ENCODE peak calls at places on chromosomes 13 and 19, in six cellular contexts. C is heart right ventricle, I is cardiac fibroblast, F is thoracic aorta, J is AG09309, R is tibial nerve. M is an unnamed sample.

GRCh38 chr19:33727331-33728028 is 69.2 kb upstream of the KCTD15 start:
- DNase-seq in C (no peak), I (no peak), F (no peak), J (no peak), R (no peak), M (no peak)

GRCh38 chr19:33705860-33706259 is 84.1 kb downstream of the CHST8 start:
- DNase-seq in C (no peak), I (no peak), F (no peak), J (no peak), R (no peak), M (no peak)

GRCh38 chr13:70249332-70250064 is 141.2 kb upstream of the KLHL1 start:
- DNase-seq in C (no peak), I (peak; percentile 8), F (no peak), J (no peak), R (no peak), M (no peak)

GRCh38 chr13:95296326-95296939 is 4.8 kb downstream of the ABCC4 start:
- DNase-seq in C (peak; percentile 38), I (peak; percentile 34), F (no peak), J (no peak), R (no peak), M (no peak)

GRCh38 chr13:89959074-89959473 is 1388.4 kb upstream of the MIR17HG start:
- DNase-seq in C (no peak), I (no peak), F (no peak), J (no peak), R (no peak), M (no peak)

GRCh38 chr13:31987535-31988170 is 43.9 kb upstream of the FRY start:
- DNase-seq in C (no peak), I (peak; percentile 5), F (no peak), J (no peak), R (no peak), M (no peak)

GRCh38 chr13:40190656-40191100 is 475.8 kb downstream of the FOXO1 start:
- DNase-seq in C (no peak), I (peak; percentile 85), F (no peak), J (peak; percentile 43), R (peak; percentile 31), M (peak; percentile 55)

GRCh38 chr13:109862627-109863026 is 76.2 kb upstream of the IRS2 start:
- DNase-seq in C (no peak), I (peak; percentile 63), F (no peak), J (no peak), R (no peak), M (no peak)

GRCh38 chr19:4343056-4343844 is at the start of gene MPND:
- DNase-seq in C (peak; percentile 96), I (peak; percentile 81), F (peak; percentile 55), J (no peak), R (peak; percentile 89), M (peak; percentile 98)

GRCh38 chr19:18499055-18499775 is 22.7 kb downstream of the ELL start:
- DNase-seq in C (no peak), I (no peak), F (no peak), J (no peak), R (no peak), M (no peak)

GRCh38 chr19:10805075-10805757 is 30.8 kb downstream of the TMED1 start:
- DNase-seq in C (no peak), I (no peak), F (no peak), J (no peak), R (no peak), M (no peak)

GRCh38 chr13:80685942-80686341 is 345.0 kb upstream of the SPRY2 start:
- DNase-seq in C (no peak), I (no peak), F (no peak), J (no peak), R (no peak), M (no peak)

GRCh38 chr19:5035817-5036732 is 67.2 kb downstream of the KDM4B start:
- DNase-seq in C (no peak), I (no peak), F (no peak), J (no peak), R (no peak), M (no peak)

GRCh38 chr19:6402058-6402457 is 9.1 kb upstream of the GTF2F1 start:
- DNase-seq in C (no peak), I (no peak), F (no peak), J (no peak), R (no peak), M (no peak)

GRCh38 chr13:100660761-100661160 is 13.8 kb downstream of the TMTC4 start:
- DNase-seq in C (no peak), I (no peak), F (no peak), J (no peak), R (no peak), M (no peak)
- TF ChIP-seq CTCF in C (no peak), I (no peak), F (no peak), J (no peak), R (no peak), M (no peak)

DNA sequence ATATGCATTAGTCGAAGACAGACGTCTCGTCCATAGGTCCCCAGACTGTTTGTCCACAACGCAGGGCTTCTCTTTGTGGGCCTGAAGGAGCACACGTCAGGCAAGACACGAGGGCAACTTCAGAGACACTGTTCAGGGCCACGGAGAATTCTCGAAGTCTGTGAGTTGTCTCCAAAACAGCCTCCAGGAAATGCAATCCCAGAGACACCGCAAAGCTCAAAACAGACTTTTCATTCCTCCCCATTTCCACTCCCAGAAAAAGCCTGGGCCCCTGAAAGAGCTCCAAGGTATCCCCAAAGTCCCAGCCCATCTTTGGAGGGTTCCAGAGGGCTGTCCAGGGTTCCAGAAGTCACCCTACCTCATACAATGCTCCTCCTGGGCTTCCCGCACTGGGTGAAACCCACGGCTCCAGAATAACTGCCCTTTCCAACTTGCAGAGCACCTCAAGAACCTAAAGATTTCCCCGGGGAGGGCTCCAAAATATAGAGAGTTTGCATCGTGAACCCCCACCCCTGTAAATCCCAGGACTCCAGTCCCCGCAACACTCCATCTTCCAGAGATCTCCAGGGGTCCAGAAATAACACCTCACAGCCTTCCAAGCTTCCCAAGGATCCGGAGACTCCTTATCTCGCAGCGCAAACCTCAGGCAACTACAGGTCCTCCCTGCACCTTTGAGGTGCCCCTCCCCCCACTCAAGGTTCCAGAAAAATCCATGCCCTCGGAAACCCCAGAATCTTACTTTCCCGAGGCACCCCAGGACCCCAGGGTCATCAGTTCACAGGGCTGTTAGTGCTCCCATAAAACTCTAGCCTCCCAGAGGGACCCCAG is 690 bp upstream of the FTL start:
- DNase-seq in C (no peak), I (peak; percentile 69), F (no peak), J (no peak), R (no peak), M (no peak)
- H3K4me3 ChIP-seq in C (peak overlapping the region; percentile 88), I (peak overlapping the region; percentile 25), F (peak overlapping the region; percentile 81), J (peak overlapping the region; percentile 17), R (peak overlapping the region; percentile 97), M (peak overlapping the region; percentile 5)

DNA sequence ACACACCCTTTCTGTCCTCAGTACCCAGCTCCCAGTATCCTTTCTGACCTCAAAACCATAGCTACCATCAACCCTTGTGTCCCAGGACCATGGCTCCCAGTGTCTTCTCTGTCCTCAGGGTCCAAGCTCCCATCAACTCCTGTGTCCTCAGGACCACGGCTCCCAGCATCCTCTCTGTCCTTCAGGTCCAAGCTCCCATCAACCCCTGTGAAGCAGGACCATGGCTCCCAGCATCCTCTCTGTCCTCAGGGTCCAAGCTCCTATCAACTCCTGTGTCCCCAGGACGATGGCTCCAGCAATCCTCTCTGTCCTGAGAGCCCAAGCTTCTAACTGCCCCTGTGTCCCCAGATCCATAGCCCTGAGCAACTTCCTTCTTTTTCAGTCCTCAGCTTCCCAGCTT is 1.7 kb upstream of the CADM4 start:
- DNase-seq in C (no peak), I (no peak), F (no peak), J (no peak), R (no peak), M (no peak)
- TF ChIP-seq CTCF in C (no peak), I (no peak), F (no peak), J (no peak), R (no peak), M (no peak)

DNA sequence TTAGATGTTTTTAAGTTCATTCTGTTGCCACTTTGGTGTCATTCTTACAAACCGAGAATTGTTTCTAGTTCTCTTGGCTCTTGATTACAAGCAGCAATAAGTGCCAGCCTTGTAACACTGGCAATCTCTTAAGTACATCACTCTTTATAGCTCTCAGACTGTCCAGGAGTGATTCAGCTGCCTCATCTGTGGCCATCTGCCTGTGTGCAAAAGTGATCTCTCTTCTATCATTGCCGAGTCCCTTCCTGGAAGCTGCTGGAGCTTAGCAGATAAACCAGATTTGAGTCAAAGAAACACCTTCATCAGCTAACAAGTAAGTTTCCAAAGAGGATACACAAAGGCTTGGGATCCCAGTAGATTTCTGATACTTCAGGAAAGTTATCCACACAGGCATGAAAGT is 23.2 kb downstream of the STOML3 start:
- DNase-seq in C (no peak), I (no peak), F (no peak), J (no peak), R (no peak), M (no peak)
- H3K4me3 ChIP-seq in C (no peak overlapping the region), I (no peak overlapping the region), F (no peak overlapping the region), J (no peak overlapping the region), R (no peak overlapping the region), M (no peak overlapping the region)

GRCh38 chr13:87696458-87696857 is 25.3 kb downstream of the SLITRK5 start:
- DNase-seq in C (no peak), I (no peak), F (no peak), J (no peak), R (no peak), M (no peak)
- TF ChIP-seq CTCF in C (no peak), I (no peak), F (no peak), J (no peak), R (no peak), M (no peak)

M was measured in lower leg skin.